ENCODE peak calls at places on chromosomes 11 and 22, in four cellular contexts. W is AML-193, E is H54, K is smooth muscle cell of the brain vasculature. I is an unnamed sample.
A peak's percentile ranks its signal among the peaks of the same experiment; 100 is the strongest.

GRCh38 chr11:7046474-7046873 is 26.2 kb downstream of the NLRP14 start:
- DNase-seq in W (no peak), E (no peak), K (no peak), I (peak; percentile 44)

GRCh38 chr11:35013514-35014191 is 97.2 kb downstream of the PDHX start:
- DNase-seq in W (no peak), E (no peak), K (no peak), I (peak; percentile 36)

GRCh38 chr11:115911656-115912055 is 407.4 kb upstream of the CADM1 start:
- DNase-seq in W (no peak), E (no peak), K (no peak), I (no peak)

GRCh38 chr11:109547356-109548027 is 125.5 kb downstream of the C11orf87 start:
- DNase-seq in W (no peak), E (no peak), K (no peak), I (peak; percentile 56)

GRCh38 chr11:67270256-67271211 is 4.3 kb downstream of the GRK2 start:
- DNase-seq in W (peak; percentile 81), E (no peak), K (no peak), I (no peak)

GRCh38 chr22:42662114-42663021 is 13.2 kb upstream of the CYB5R3 start:
- DNase-seq in W (peak; percentile 58), E (peak; percentile 53), K (no peak), I (peak; percentile 94)

GRCh38 chr11:65150513-65151271 is 16.4 kb upstream of the SYVN1 start:
- DNase-seq in W (peak; percentile 97), E (peak; percentile 87), K (peak; percentile 67), I (peak; percentile 85)

GRCh38 chr22:48951836-48952235 is 875.8 kb downstream of the BRD1 start:
- DNase-seq in W (no peak), E (no peak), K (no peak), I (no peak)

GRCh38 chr11:36361901-36362391 is 65.9 kb downstream of the PRR5L start:
- DNase-seq in W (no peak), E (peak; percentile 52), K (peak; percentile 64), I (peak; percentile 95)

GRCh38 chr11:60394666-60395343 is 1.5 kb upstream of the MS4A14 start:
- DNase-seq in W (no peak), E (no peak), K (no peak), I (no peak)

I was measured in adipocyte.